ENCODE peak calls at places on chromosomes 12 and 14, in seven cellular contexts. M is amniotic epithelial cell; E is left cardiac atrium; Z is activated naive CD8-positive, alpha-beta T cell treated with anti-CD3 and anti-CD28 coated beads for 36 hours; R is ovary; N is AG09309; U is neuronal stem cell. I is an unnamed sample.

GRCh38 chr12:98939350-98939749 is 294.3 kb downstream of the APAF1 start:
- DNase-seq in M (peak; percentile 16), E (no peak), Z (no peak), R (no peak), N (peak; percentile 46), U (peak; percentile 21), I (peak; percentile 68)

GRCh38 chr12:3770891-3771290 is 18.0 kb upstream of the CRACR2A start:
- DNase-seq in M (peak; percentile 33), E (no peak), Z (no peak), R (no peak), N (peak; percentile 52), U (no peak), I (no peak)

GRCh38 chr14:37903561-37904191 is 304.0 kb upstream of the SSTR1 start:
- DNase-seq in M (peak; percentile 39), E (no peak), Z (no peak), R (no peak), N (peak; percentile 16), U (peak; percentile 31), I (peak; percentile 6)

GRCh38 chr14:98909251-98909944 is 362.6 kb downstream of the BCL11B start:
- DNase-seq in M (no peak), E (no peak), Z (no peak), R (no peak), N (no peak), U (no peak), I (no peak)

GRCh38 chr14:53924754-53925153 is 31.9 kb downstream of the BMP4 start:
- DNase-seq in M (peak; percentile 99), E (no peak), Z (no peak), R (no peak), N (peak; percentile 89), U (no peak), I (no peak)

GRCh38 chr14:73239463-73240241 is 2.3 kb downstream of the PAPLN start:
- DNase-seq in M (peak; percentile 55), E (peak; percentile 68), Z (no peak), R (peak; percentile 67), N (no peak), U (no peak), I (peak; percentile 64)

GRCh38 chr12:21710944-21711343 is 53.3 kb upstream of the LDHB start:
- DNase-seq in M (no peak), E (no peak), Z (no peak), R (no peak), N (peak; percentile 71), U (no peak), I (no peak)

GRCh38 chr12:109775172-109775881 is 57.9 kb downstream of the TRPV4 start:
- DNase-seq in M (peak; percentile 46), E (peak; percentile 71), Z (peak; percentile 68), R (peak; percentile 86), N (no peak), U (peak; percentile 70), I (peak; percentile 74)

GRCh38 chr12:31647106-31647505 is 12.4 kb upstream of the ETFBKMT start:
- DNase-seq in M (no peak), E (no peak), Z (no peak), R (no peak), N (no peak), U (no peak), I (no peak)

GRCh38 chr12:94954029-94954685 is 49.3 kb downstream of the NDUFA12 start:
- DNase-seq in M (peak; percentile 96), E (no peak), Z (no peak), R (no peak), N (peak; percentile 8), U (no peak), I (no peak)

GRCh38 chr14:32109676-32110075 is 32.6 kb downstream of the ARHGAP5 start:
- DNase-seq in M (peak; percentile 88), E (no peak), Z (no peak), R (no peak), N (peak; percentile 40), U (no peak), I (no peak)

GRCh38 chr12:92029902-92030586 is 115.6 kb downstream of the BTG1 start:
- DNase-seq in M (peak; percentile 78), E (no peak), Z (no peak), R (no peak), N (no peak), U (no peak), I (no peak)

GRCh38 chr12:63220921-63221320 is 69.9 kb upstream of the AVPR1A start:
- DNase-seq in M (no peak), E (no peak), Z (no peak), R (no peak), N (no peak), U (no peak), I (no peak)

GRCh38 chr12:88298014-88298682 is 156.0 kb downstream of the TMTC3 start:
- DNase-seq in M (no peak), E (no peak), Z (no peak), R (no peak), N (no peak), U (no peak), I (no peak)

GRCh38 chr12:39145175-39145999 is 240.0 kb upstream of the CPNE8 start:
- DNase-seq in M (peak; percentile 20), E (peak; percentile 71), Z (peak; percentile 46), R (no peak), N (no peak), U (peak; percentile 11), I (peak; percentile 11)

GRCh38 chr12:56221233-56221756 is 427 bp downstream of the RNF41 start:
- DNase-seq in M (peak; percentile 69), E (peak; percentile 66), Z (no peak), R (peak; percentile 75), N (peak; percentile 53), U (peak; percentile 65), I (peak; percentile 28)

GRCh38 chr12:132222096-132222807 is 78.0 kb downstream of the NOC4L start:
- DNase-seq in M (peak; percentile 4), E (no peak), Z (peak; percentile 20), R (no peak), N (no peak), U (peak; percentile 44), I (no peak)

GRCh38 chr14:92473947-92474535 is 39.5 kb upstream of the RIN3 start:
- DNase-seq in M (peak; percentile 29), E (no peak), Z (no peak), R (no peak), N (no peak), U (no peak), I (no peak)

GRCh38 chr14:91872517-91873470 is 5.5 kb upstream of the TC2N start:
- DNase-seq in M (no peak), E (peak; percentile 83), Z (no peak), R (no peak), N (no peak), U (no peak), I (no peak)

GRCh38 chr14:30240002-30240401 is 312.4 kb upstream of the PRKD1 start:
- DNase-seq in M (no peak), E (no peak), Z (no peak), R (no peak), N (no peak), U (peak; percentile 4), I (no peak)

GRCh38 chr12:4719821-4720636 is at the start of gene GALNT8:
- DNase-seq in M (no peak), E (no peak), Z (no peak), R (no peak), N (no peak), U (no peak), I (no peak)

GRCh38 chr12:25248137-25248536 is 2.6 kb downstream of the KRAS start:
- DNase-seq in M (no peak), E (no peak), Z (no peak), R (no peak), N (no peak), U (no peak), I (no peak)

I was measured in midbrain.